ENCODE peak calls at places on chromosomes 11 and 22, in four cellular contexts. One of them, this sample, is unnamed. For H3K27me3, the result is how much of the 10 kb centered on the place peaks cover.

GRCh38 chr11:39174965-39175364 is 2284.5 kb downstream of the LRRC4C start:
- DNase-seq in transverse colon: no peak
- DNase-seq in heart left ventricle: no peak
- DNase-seq in sigmoid colon: no peak
- DNase-seq in this sample: no peak

GRCh38 chr11:31397239-31397834 is 27.7 kb downstream of the DNAJC24 start:
- DNase-seq in transverse colon: no peak
- DNase-seq in heart left ventricle: no peak
- DNase-seq in sigmoid colon: no peak
- DNase-seq in this sample: no peak

GRCh38 chr22:40791241-40791640 is 27.9 kb downstream of the SLC25A17 start:
- DNase-seq in transverse colon: no peak
- DNase-seq in heart left ventricle: no peak
- DNase-seq in sigmoid colon: no peak
- DNase-seq in this sample: no peak

GRCh38 chr11:2459796-2460531 is 15.2 kb downstream of the KCNQ1 start:
- DNase-seq in transverse colon: peak
- DNase-seq in heart left ventricle: no peak
- DNase-seq in sigmoid colon: peak
- DNase-seq in this sample: no peak

GRCh38 chr11:113991170-113991569 is 16.3 kb downstream of the HTR3A start:
- DNase-seq in transverse colon: no peak
- DNase-seq in heart left ventricle: peak
- DNase-seq in sigmoid colon: no peak
- DNase-seq in this sample: no peak

GRCh38 chr11:126927628-126928027 is 72.9 kb downstream of the KIRREL3 start:
- DNase-seq in transverse colon: no peak
- DNase-seq in heart left ventricle: no peak
- DNase-seq in sigmoid colon: no peak
- DNase-seq in this sample: no peak

GRCh38 chr11:128862913-128863660 is 4.0 kb downstream of the KCNJ1 start:
- DNase-seq in transverse colon: no peak
- DNase-seq in heart left ventricle: no peak
- DNase-seq in sigmoid colon: no peak
- DNase-seq in this sample: no peak

GRCh38 chr11:47991266-47991830 is 11.0 kb downstream of the PTPRJ start:
- DNase-seq in transverse colon: peak
- DNase-seq in heart left ventricle: no peak
- DNase-seq in sigmoid colon: no peak
- DNase-seq in this sample: peak

GRCh38 chr11:8913961-8914660 is 3.1 kb downstream of the AKIP1 start:
- DNase-seq in transverse colon: peak
- DNase-seq in heart left ventricle: peak
- DNase-seq in sigmoid colon: no peak
- DNase-seq in this sample: no peak

GRCh38 chr11:27506200-27507182 is at the start of gene LIN7C:
- DNase-seq in transverse colon: peak
- DNase-seq in heart left ventricle: peak
- DNase-seq in sigmoid colon: peak
- DNase-seq in this sample: peak
- TF ChIP-seq POLR2A in transverse colon: peak
- TF ChIP-seq POLR2A in heart left ventricle: peak
- TF ChIP-seq POLR2A in sigmoid colon: peak
- TF ChIP-seq POLR2A in this sample: peak

DNA sequence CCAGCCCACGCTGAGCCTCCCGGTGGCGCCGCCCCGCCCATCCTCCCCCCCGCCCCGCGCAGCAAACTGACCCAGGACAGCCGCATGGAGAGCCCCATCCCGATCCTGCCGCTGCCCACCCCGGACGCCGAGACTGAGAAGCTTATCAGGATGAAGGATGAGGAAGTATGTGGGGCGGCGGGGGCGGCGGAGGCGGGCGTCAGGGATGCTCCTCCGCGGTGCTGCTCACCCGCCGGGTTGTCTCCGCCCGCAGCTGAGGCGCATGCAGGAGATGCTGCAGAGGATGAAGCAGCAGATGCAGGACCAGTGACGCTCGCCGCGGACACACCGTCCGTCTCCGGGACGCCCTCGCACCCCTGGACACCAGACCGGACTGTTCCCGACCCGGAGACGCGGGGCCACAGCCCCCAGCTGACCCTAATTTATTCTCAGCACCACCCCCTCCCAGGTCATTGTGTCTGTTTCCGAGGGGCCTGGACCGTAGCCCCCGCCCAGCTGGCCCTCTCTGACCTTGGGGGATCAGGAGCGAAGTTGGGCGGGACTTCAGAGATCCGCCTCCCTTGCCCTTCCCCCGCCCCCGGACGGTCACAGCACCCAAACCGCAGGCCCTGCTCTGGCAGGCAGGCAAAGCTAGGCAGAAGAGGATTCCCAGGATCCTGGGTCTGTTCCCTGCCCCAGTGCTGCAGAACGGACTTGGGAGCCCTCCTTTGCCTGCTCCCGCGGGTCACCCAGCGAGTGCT is 994 bp upstream of the GP1BB start:
- DNase-seq in transverse colon: no peak
- DNase-seq in heart left ventricle: peak
- DNase-seq in sigmoid colon: no peak
- DNase-seq in this sample: no peak
- H3K27me3 ChIP-seq in transverse colon: half or more
- H3K27me3 ChIP-seq in heart left ventricle: under half
- H3K27me3 ChIP-seq in sigmoid colon: half or more
- H3K27me3 ChIP-seq in this sample: under half

GRCh38 chr22:29883831-29884139 is 811 bp downstream of the MTMR3 start:
- DNase-seq in transverse colon: no peak
- DNase-seq in heart left ventricle: no peak
- DNase-seq in sigmoid colon: no peak
- DNase-seq in this sample: no peak

GRCh38 chr22:29886601-29887000 is 3.6 kb downstream of the MTMR3 start:
- DNase-seq in transverse colon: no peak
- DNase-seq in heart left ventricle: no peak
- DNase-seq in sigmoid colon: no peak
- DNase-seq in this sample: no peak

GRCh38 chr22:29882716-29883044 is 294 bp upstream of the MTMR3 start:
- DNase-seq in transverse colon: no peak
- DNase-seq in heart left ventricle: no peak
- DNase-seq in sigmoid colon: no peak
- DNase-seq in this sample: no peak

GRCh38 chr22:29885610-29886009 is 2.6 kb downstream of the MTMR3 start:
- DNase-seq in transverse colon: no peak
- DNase-seq in heart left ventricle: no peak
- DNase-seq in sigmoid colon: no peak
- DNase-seq in this sample: no peak

DNA sequence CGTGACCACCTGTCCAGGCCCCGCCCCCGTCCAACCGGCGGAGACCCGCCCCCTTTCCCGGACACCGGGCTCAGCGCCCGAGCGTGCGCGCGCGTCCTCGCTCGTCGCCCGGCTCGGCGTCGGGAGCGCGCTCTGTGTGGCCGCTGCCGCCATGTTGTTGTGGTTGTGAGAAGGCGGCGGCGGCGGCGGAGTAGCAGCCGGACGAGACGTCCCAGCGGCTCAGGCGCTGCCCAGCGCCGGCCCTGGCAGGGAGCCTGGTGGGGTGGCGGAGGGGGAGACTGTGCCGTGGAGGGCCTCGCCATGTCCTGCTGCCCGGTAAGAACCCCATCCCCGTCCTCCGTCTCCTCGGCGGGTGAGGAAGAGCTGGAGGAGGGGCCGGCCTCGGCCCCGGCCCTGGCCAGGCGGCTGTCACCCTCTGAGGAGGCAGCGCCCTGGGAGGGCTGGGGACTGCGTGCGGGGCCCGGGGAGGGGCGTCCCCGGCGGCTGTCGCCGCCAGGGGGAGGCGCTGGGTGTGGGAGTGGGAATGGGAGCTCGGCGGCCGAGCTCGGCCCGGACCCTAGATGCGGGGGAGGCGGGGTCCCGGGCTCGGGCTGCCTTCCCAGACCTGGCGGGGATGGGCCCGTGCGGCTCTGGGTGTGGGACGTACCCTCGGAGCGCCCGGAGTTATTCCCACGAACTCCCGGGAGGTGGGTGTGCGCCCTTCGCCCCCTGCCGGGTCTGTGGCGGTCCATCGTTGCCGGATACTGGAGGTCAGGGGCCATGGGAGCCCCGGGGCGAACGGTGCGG is at the start of gene MTMR3:
- DNase-seq in transverse colon: peak
- DNase-seq in heart left ventricle: peak
- DNase-seq in sigmoid colon: peak
- DNase-seq in this sample: peak
- TF ChIP-seq POLR2A in transverse colon: peak
- TF ChIP-seq POLR2A in heart left ventricle: no peak
- TF ChIP-seq POLR2A in sigmoid colon: no peak
- TF ChIP-seq POLR2A in this sample: peak

GRCh38 chr11:62930157-62930556 is 9.0 kb upstream of the CHRM1 start:
- DNase-seq in transverse colon: no peak
- DNase-seq in heart left ventricle: peak
- DNase-seq in sigmoid colon: no peak
- DNase-seq in this sample: no peak

GRCh38 chr11:62925308-62925707 is 4.1 kb upstream of the CHRM1 start:
- DNase-seq in transverse colon: no peak
- DNase-seq in heart left ventricle: peak
- DNase-seq in sigmoid colon: no peak
- DNase-seq in this sample: no peak

GRCh38 chr11:62926669-62927455 is 5.7 kb upstream of the CHRM1 start:
- DNase-seq in transverse colon: no peak
- DNase-seq in heart left ventricle: no peak
- DNase-seq in sigmoid colon: no peak
- DNase-seq in this sample: no peak

GRCh38 chr11:62925745-62926668 is 4.8 kb upstream of the CHRM1 start:
- DNase-seq in transverse colon: no peak
- DNase-seq in heart left ventricle: peak
- DNase-seq in sigmoid colon: no peak
- DNase-seq in this sample: no peak

GRCh38 chr11:62928011-62928410 is 6.8 kb upstream of the CHRM1 start:
- DNase-seq in transverse colon: no peak
- DNase-seq in heart left ventricle: no peak
- DNase-seq in sigmoid colon: no peak
- DNase-seq in this sample: no peak
- H3K27me3 ChIP-seq in transverse colon: half or more
- H3K27me3 ChIP-seq in heart left ventricle: half or more
- H3K27me3 ChIP-seq in sigmoid colon: under half
- H3K27me3 ChIP-seq in this sample: under half

DNA sequence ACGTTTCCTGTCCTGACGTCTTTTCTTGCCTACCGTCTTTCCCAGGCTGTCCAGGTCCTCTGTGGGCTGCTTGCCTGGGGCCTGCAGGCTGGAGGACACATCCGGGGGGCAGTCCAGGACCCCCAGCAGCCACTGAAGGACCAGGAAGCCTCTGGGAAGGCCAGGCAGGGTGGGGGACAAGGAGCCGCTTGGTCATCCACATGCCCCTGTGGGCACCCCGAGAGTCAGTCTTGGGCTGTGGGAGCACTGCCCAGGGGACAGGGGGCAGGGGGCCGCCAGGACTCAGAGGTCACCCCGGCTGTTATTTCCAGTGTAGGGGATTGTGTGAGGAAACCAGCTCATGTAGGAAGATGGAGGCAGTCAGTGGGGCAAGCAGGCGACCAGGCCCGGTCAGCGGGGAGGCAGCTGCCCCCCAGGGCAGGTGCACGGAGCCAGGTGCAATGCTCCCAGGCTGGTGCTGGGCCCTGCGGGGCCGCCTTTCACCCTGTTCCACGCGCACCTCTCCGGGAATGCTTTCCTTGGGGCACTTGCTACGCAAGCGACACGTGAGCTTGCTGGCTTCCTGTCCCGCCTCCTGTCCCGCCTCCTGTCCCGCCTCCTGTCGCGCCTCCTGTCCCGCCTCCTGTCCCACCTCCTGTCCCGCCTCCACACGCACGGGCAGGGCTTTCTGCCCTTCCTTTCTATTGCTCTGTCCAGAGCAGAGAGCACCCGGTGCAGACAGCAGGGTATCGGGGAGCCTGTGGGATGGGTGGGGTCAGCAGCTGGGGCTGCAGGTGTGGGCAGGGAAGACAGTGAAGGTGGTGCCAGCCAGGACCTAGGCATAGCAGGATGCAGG is 39.5 kb downstream of the MUC5B start:
- DNase-seq in transverse colon: peak
- DNase-seq in heart left ventricle: peak
- DNase-seq in sigmoid colon: peak
- DNase-seq in this sample: peak
- TF ChIP-seq POLR2A in transverse colon: peak
- TF ChIP-seq POLR2A in heart left ventricle: no peak
- TF ChIP-seq POLR2A in sigmoid colon: peak
- TF ChIP-seq POLR2A in this sample: peak

GRCh38 chr11:116257871-116258270 is 514.9 kb downstream of the BUD13 start:
- DNase-seq in transverse colon: no peak
- DNase-seq in heart left ventricle: no peak
- DNase-seq in sigmoid colon: no peak
- DNase-seq in this sample: no peak

GRCh38 chr11:116256155-116256554 is 516.6 kb downstream of the BUD13 start:
- DNase-seq in transverse colon: no peak
- DNase-seq in heart left ventricle: no peak
- DNase-seq in sigmoid colon: no peak
- DNase-seq in this sample: no peak

GRCh38 chr11:116257092-116257491 is 515.7 kb downstream of the BUD13 start:
- DNase-seq in transverse colon: no peak
- DNase-seq in heart left ventricle: no peak
- DNase-seq in sigmoid colon: no peak
- DNase-seq in this sample: no peak

GRCh38 chr11:116261616-116262015 is 511.2 kb downstream of the BUD13 start:
- DNase-seq in transverse colon: no peak
- DNase-seq in heart left ventricle: no peak
- DNase-seq in sigmoid colon: no peak
- DNase-seq in this sample: no peak

DNA sequence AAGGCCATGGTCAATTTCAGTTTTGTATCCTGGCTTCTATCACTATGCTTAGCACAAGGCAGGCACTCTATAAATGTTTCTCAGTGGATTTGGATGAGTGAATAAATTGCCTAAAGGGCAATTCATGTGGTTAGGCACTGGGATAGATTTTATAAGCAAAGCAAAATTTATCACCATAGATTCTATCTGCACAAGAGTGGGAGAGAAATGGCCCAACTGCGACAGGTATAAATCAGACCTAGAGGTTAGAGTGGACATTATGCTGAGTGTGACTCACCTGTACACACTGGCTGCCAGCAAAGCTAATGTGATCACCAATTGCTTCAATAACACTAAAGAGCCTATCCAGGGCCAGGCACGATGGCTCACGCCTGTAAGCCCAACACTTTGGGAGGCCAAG is 514.0 kb downstream of the BUD13 start:
- DNase-seq in transverse colon: no peak
- DNase-seq in heart left ventricle: no peak
- DNase-seq in sigmoid colon: no peak
- DNase-seq in this sample: no peak
- H3K27me3 ChIP-seq in transverse colon: under half
- H3K27me3 ChIP-seq in heart left ventricle: under half
- H3K27me3 ChIP-seq in sigmoid colon: under half
- H3K27me3 ChIP-seq in this sample: under half

GRCh38 chr22:36528795-36529718 is at the start of gene EIF3D:
- DNase-seq in transverse colon: peak
- DNase-seq in heart left ventricle: peak
- DNase-seq in sigmoid colon: peak
- DNase-seq in this sample: peak
- TF ChIP-seq POLR2A in transverse colon: peak
- TF ChIP-seq POLR2A in heart left ventricle: no peak
- TF ChIP-seq POLR2A in sigmoid colon: peak
- TF ChIP-seq POLR2A in this sample: peak

This sample was measured in prostate gland.